ENCODE peak calls at places on chromosomes 6 and 20, in five cellular contexts. P, J, L, U and C are unnamed samples.

GRCh38 chr6:45222380-45222779 is 105.8 kb upstream of the RUNX2 start:
- DNase-seq in P (no peak), J (no peak), L (no peak), U (no peak), C (no peak)

GRCh38 chr20:52490715-52491430 is 299.3 kb upstream of the ZFP64 start:
- DNase-seq in P (no peak), J (no peak), L (no peak), U (no peak), C (peak)

GRCh38 chr20:53578492-53579222 is 15.0 kb downstream of the ZNF217 start:
- DNase-seq in P (peak), J (peak), L (peak), U (peak), C (peak)

GRCh38 chr6:31666337-31666960 is 569 bp downstream of the CSNK2B start:
- DNase-seq in P (no peak), J (no peak), L (no peak), U (no peak), C (peak)

GRCh38 chr20:2822073-2822472 is 5.9 kb downstream of the TMEM239 start:
- DNase-seq in P (no peak), J (peak), L (no peak), U (no peak), C (no peak)

GRCh38 chr6:9168669-9169068 is 733.3 kb upstream of the SLC35B3 start:
- DNase-seq in P (no peak), J (no peak), L (no peak), U (no peak), C (no peak)

GRCh38 chr6:146985111-146985510 is 219.1 kb upstream of the STXBP5 start:
- DNase-seq in P (no peak), J (no peak), L (no peak), U (peak), C (no peak)

GRCh38 chr6:168641455-168641854 is 200.5 kb downstream of the SMOC2 start:
- DNase-seq in P (no peak), J (no peak), L (no peak), U (no peak), C (no peak)

GRCh38 chr6:150996968-150997367 is 131.5 kb downstream of the MTHFD1L start:
- DNase-seq in P (no peak), J (no peak), L (no peak), U (no peak), C (no peak)

GRCh38 chr20:63028461-63028921 is 21.7 kb upstream of the BHLHE23 start:
- DNase-seq in P (no peak), J (no peak), L (no peak), U (no peak), C (no peak)

GRCh38 chr6:115071962-115072361 is 729.1 kb upstream of the HS3ST5 start:
- DNase-seq in P (no peak), J (no peak), L (no peak), U (no peak), C (peak)

GRCh38 chr6:119116712-119117281 is 38.3 kb upstream of the FAM184A start:
- DNase-seq in P (no peak), J (no peak), L (no peak), U (no peak), C (no peak)

GRCh38 chr6:31738048-31738979 is 1.5 kb upstream of the MSH5 start:
- DNase-seq in P (peak), J (peak), L (no peak), U (no peak), C (peak)

GRCh38 chr6:48078092-48078491 is 32.9 kb downstream of the PTCHD4 start:
- DNase-seq in P (no peak), J (no peak), L (no peak), U (no peak), C (peak)

GRCh38 chr6:99501762-99502161 is 13.5 kb downstream of the USP45 start:
- DNase-seq in P (no peak), J (no peak), L (no peak), U (no peak), C (no peak)

GRCh38 chr6:137282253-137282652 is 63.1 kb upstream of the IFNGR1 start:
- DNase-seq in P (no peak), J (no peak), L (no peak), U (no peak), C (no peak)

GRCh38 chr6:50850223-50850751 is 31.6 kb downstream of the TFAP2B start:
- DNase-seq in P (no peak), J (no peak), L (peak), U (peak), C (no peak)

GRCh38 chr6:165745492-165745891 is 82.5 kb upstream of the PDE10A start:
- DNase-seq in P (no peak), J (no peak), L (no peak), U (no peak), C (no peak)

GRCh38 chr20:50274570-50275430 is 84.2 kb downstream of the CEBPB start:
- DNase-seq in P (no peak), J (no peak), L (no peak), U (no peak), C (no peak)

GRCh38 chr6:156111913-156112312 is 656.3 kb upstream of the NOX3 start:
- DNase-seq in P (no peak), J (no peak), L (no peak), U (no peak), C (no peak)

GRCh38 chr6:159404296-159404695 is 235.1 kb downstream of the FNDC1 start:
- DNase-seq in P (no peak), J (no peak), L (no peak), U (no peak), C (no peak)